ENCODE peak calls at places on chromosomes 13 and 19, in eight cellular contexts. One of them, this sample, is unnamed.

GRCh38 chr13:51380269-51380668 is 40.8 kb downstream of the SERPINE3 start:
- DNase-seq in CD8-positive, alpha-beta memory T cell: no peak
- DNase-seq in heart left ventricle: no peak
- DNase-seq in frontal cortex: no peak
- DNase-seq in Right ventricle myocardium superior: no peak
- DNase-seq in NCI-H526: no peak
- DNase-seq in brain microvascular endothelial cell: peak
- DNase-seq in PC-9: no peak
- DNase-seq in this sample: no peak

GRCh38 chr13:111217661-111218060 is 102.6 kb downstream of the ARHGEF7 start:
- DNase-seq in Right ventricle myocardium superior: no peak
- DNase-seq in heart left ventricle: no peak
- DNase-seq in CD8-positive, alpha-beta memory T cell: no peak
- DNase-seq in brain microvascular endothelial cell: no peak
- DNase-seq in frontal cortex: no peak
- DNase-seq in PC-9: no peak
- DNase-seq in NCI-H526: no peak
- DNase-seq in this sample: no peak

GRCh38 chr19:11025997-11026396 is 63.3 kb upstream of the LDLR start:
- DNase-seq in NCI-H526: no peak
- DNase-seq in PC-9: no peak
- DNase-seq in CD8-positive, alpha-beta memory T cell: no peak
- DNase-seq in brain microvascular endothelial cell: no peak
- DNase-seq in heart left ventricle: no peak
- DNase-seq in Right ventricle myocardium superior: no peak
- DNase-seq in frontal cortex: no peak
- DNase-seq in this sample: no peak

GRCh38 chr13:109729031-109729870 is 57.1 kb downstream of the IRS2 start:
- DNase-seq in frontal cortex: no peak
- DNase-seq in CD8-positive, alpha-beta memory T cell: no peak
- DNase-seq in NCI-H526: peak
- DNase-seq in Right ventricle myocardium superior: no peak
- DNase-seq in heart left ventricle: no peak
- DNase-seq in brain microvascular endothelial cell: no peak
- DNase-seq in PC-9: no peak
- DNase-seq in this sample: no peak

GRCh38 chr19:49773663-49774305 is 7.0 kb downstream of the AP2A1 start:
- DNase-seq in brain microvascular endothelial cell: no peak
- DNase-seq in NCI-H526: no peak
- DNase-seq in frontal cortex: no peak
- DNase-seq in Right ventricle myocardium superior: no peak
- DNase-seq in heart left ventricle: no peak
- DNase-seq in CD8-positive, alpha-beta memory T cell: no peak
- DNase-seq in PC-9: no peak
- DNase-seq in this sample: no peak

GRCh38 chr19:1967087-1967608 is 26.2 kb downstream of the CSNK1G2 start:
- DNase-seq in heart left ventricle: no peak
- DNase-seq in frontal cortex: no peak
- DNase-seq in Right ventricle myocardium superior: no peak
- DNase-seq in CD8-positive, alpha-beta memory T cell: peak
- DNase-seq in NCI-H526: no peak
- DNase-seq in brain microvascular endothelial cell: no peak
- DNase-seq in PC-9: no peak
- DNase-seq in this sample: no peak

GRCh38 chr13:113458218-113459065 is 5.2 kb upstream of the ADPRHL1 start:
- DNase-seq in CD8-positive, alpha-beta memory T cell: no peak
- DNase-seq in brain microvascular endothelial cell: peak
- DNase-seq in NCI-H526: peak
- DNase-seq in PC-9: no peak
- DNase-seq in heart left ventricle: peak
- DNase-seq in Right ventricle myocardium superior: no peak
- DNase-seq in frontal cortex: no peak
- DNase-seq in this sample: no peak

GRCh38 chr13:52319876-52320275 is 86.1 kb downstream of the THSD1 start:
- DNase-seq in PC-9: no peak
- DNase-seq in NCI-H526: no peak
- DNase-seq in heart left ventricle: no peak
- DNase-seq in brain microvascular endothelial cell: no peak
- DNase-seq in frontal cortex: no peak
- DNase-seq in CD8-positive, alpha-beta memory T cell: no peak
- DNase-seq in Right ventricle myocardium superior: no peak
- DNase-seq in this sample: no peak

GRCh38 chr19:461664-462551 is 1.1 kb upstream of the SHC2 start:
- DNase-seq in CD8-positive, alpha-beta memory T cell: no peak
- DNase-seq in frontal cortex: peak
- DNase-seq in Right ventricle myocardium superior: no peak
- DNase-seq in heart left ventricle: peak
- DNase-seq in PC-9: no peak
- DNase-seq in NCI-H526: peak
- DNase-seq in brain microvascular endothelial cell: no peak
- DNase-seq in this sample: peak

GRCh38 chr19:37964109-37964508 is 57.1 kb downstream of the SIPA1L3 start:
- DNase-seq in Right ventricle myocardium superior: no peak
- DNase-seq in heart left ventricle: no peak
- DNase-seq in NCI-H526: no peak
- DNase-seq in frontal cortex: no peak
- DNase-seq in CD8-positive, alpha-beta memory T cell: no peak
- DNase-seq in PC-9: no peak
- DNase-seq in brain microvascular endothelial cell: peak
- DNase-seq in this sample: no peak

GRCh38 chr19:3287814-3288213 is 63.4 kb downstream of the CELF5 start:
- DNase-seq in PC-9: no peak
- DNase-seq in NCI-H526: no peak
- DNase-seq in brain microvascular endothelial cell: no peak
- DNase-seq in Right ventricle myocardium superior: no peak
- DNase-seq in heart left ventricle: no peak
- DNase-seq in CD8-positive, alpha-beta memory T cell: no peak
- DNase-seq in frontal cortex: no peak
- DNase-seq in this sample: no peak

GRCh38 chr13:79686441-79686840 is 205.5 kb downstream of the NDFIP2 start:
- DNase-seq in NCI-H526: no peak
- DNase-seq in frontal cortex: no peak
- DNase-seq in heart left ventricle: no peak
- DNase-seq in CD8-positive, alpha-beta memory T cell: no peak
- DNase-seq in PC-9: no peak
- DNase-seq in Right ventricle myocardium superior: no peak
- DNase-seq in brain microvascular endothelial cell: no peak
- DNase-seq in this sample: no peak

GRCh38 chr13:75485286-75486062 is 3.5 kb upstream of the TBC1D4 start:
- DNase-seq in brain microvascular endothelial cell: no peak
- DNase-seq in PC-9: peak
- DNase-seq in NCI-H526: no peak
- DNase-seq in frontal cortex: no peak
- DNase-seq in heart left ventricle: no peak
- DNase-seq in Right ventricle myocardium superior: no peak
- DNase-seq in CD8-positive, alpha-beta memory T cell: no peak
- DNase-seq in this sample: no peak

GRCh38 chr13:24083722-24084421 is 76.6 kb upstream of the SPATA13 start:
- DNase-seq in NCI-H526: peak
- DNase-seq in PC-9: no peak
- DNase-seq in frontal cortex: no peak
- DNase-seq in brain microvascular endothelial cell: no peak
- DNase-seq in heart left ventricle: no peak
- DNase-seq in CD8-positive, alpha-beta memory T cell: no peak
- DNase-seq in Right ventricle myocardium superior: no peak
- DNase-seq in this sample: no peak

GRCh38 chr13:29693297-29693945 is 97.9 kb upstream of the SLC7A1 start:
- DNase-seq in Right ventricle myocardium superior: no peak
- DNase-seq in PC-9: peak
- DNase-seq in frontal cortex: no peak
- DNase-seq in brain microvascular endothelial cell: no peak
- DNase-seq in CD8-positive, alpha-beta memory T cell: no peak
- DNase-seq in heart left ventricle: no peak
- DNase-seq in NCI-H526: no peak
- DNase-seq in this sample: no peak

GRCh38 chr19:48490980-48491792 is 20.4 kb downstream of the LMTK3 start:
- DNase-seq in CD8-positive, alpha-beta memory T cell: peak
- DNase-seq in Right ventricle myocardium superior: peak
- DNase-seq in brain microvascular endothelial cell: no peak
- DNase-seq in heart left ventricle: peak
- DNase-seq in NCI-H526: peak
- DNase-seq in frontal cortex: no peak
- DNase-seq in PC-9: no peak
- DNase-seq in this sample: no peak

GRCh38 chr19:47065242-47065641 is 16.8 kb upstream of the TMEM160 start:
- DNase-seq in PC-9: no peak
- DNase-seq in brain microvascular endothelial cell: no peak
- DNase-seq in frontal cortex: no peak
- DNase-seq in heart left ventricle: no peak
- DNase-seq in Right ventricle myocardium superior: no peak
- DNase-seq in CD8-positive, alpha-beta memory T cell: no peak
- DNase-seq in NCI-H526: no peak
- DNase-seq in this sample: no peak

GRCh38 chr13:36131215-36131930 is at the start of gene DCLK1:
- DNase-seq in frontal cortex: peak
- DNase-seq in PC-9: peak
- DNase-seq in brain microvascular endothelial cell: peak
- DNase-seq in heart left ventricle: peak
- DNase-seq in Right ventricle myocardium superior: peak
- DNase-seq in NCI-H526: peak
- DNase-seq in CD8-positive, alpha-beta memory T cell: no peak
- DNase-seq in this sample: no peak

GRCh38 chr13:110520431-110521295 is 40.9 kb downstream of the RAB20 start:
- DNase-seq in heart left ventricle: peak
- DNase-seq in Right ventricle myocardium superior: peak
- DNase-seq in frontal cortex: peak
- DNase-seq in brain microvascular endothelial cell: peak
- DNase-seq in PC-9: no peak
- DNase-seq in NCI-H526: no peak
- DNase-seq in CD8-positive, alpha-beta memory T cell: no peak
- DNase-seq in this sample: no peak

GRCh38 chr19:35462476-35462953 is 14.5 kb downstream of the FFAR2 start:
- DNase-seq in Right ventricle myocardium superior: no peak
- DNase-seq in CD8-positive, alpha-beta memory T cell: peak
- DNase-seq in heart left ventricle: no peak
- DNase-seq in NCI-H526: no peak
- DNase-seq in frontal cortex: no peak
- DNase-seq in PC-9: no peak
- DNase-seq in brain microvascular endothelial cell: no peak
- DNase-seq in this sample: no peak

GRCh38 chr13:94661396-94661795 is 50.9 kb downstream of the SOX21 start:
- DNase-seq in frontal cortex: no peak
- DNase-seq in brain microvascular endothelial cell: no peak
- DNase-seq in CD8-positive, alpha-beta memory T cell: no peak
- DNase-seq in NCI-H526: no peak
- DNase-seq in Right ventricle myocardium superior: no peak
- DNase-seq in heart left ventricle: no peak
- DNase-seq in PC-9: no peak
- DNase-seq in this sample: no peak

GRCh38 chr13:94620286-94620896 is 18.7 kb downstream of the GPR180 start:
- DNase-seq in PC-9: peak
- DNase-seq in frontal cortex: no peak
- DNase-seq in NCI-H526: peak
- DNase-seq in brain microvascular endothelial cell: peak
- DNase-seq in CD8-positive, alpha-beta memory T cell: no peak
- DNase-seq in Right ventricle myocardium superior: no peak
- DNase-seq in heart left ventricle: no peak
- DNase-seq in this sample: peak

GRCh38 chr19:16285769-16286564 is 38.7 kb upstream of the KLF2 start:
- DNase-seq in NCI-H526: peak
- DNase-seq in CD8-positive, alpha-beta memory T cell: no peak
- DNase-seq in brain microvascular endothelial cell: no peak
- DNase-seq in PC-9: no peak
- DNase-seq in Right ventricle myocardium superior: no peak
- DNase-seq in heart left ventricle: no peak
- DNase-seq in frontal cortex: no peak
- DNase-seq in this sample: no peak

GRCh38 chr13:77988355-77988754 is 69.7 kb upstream of the EDNRB start:
- DNase-seq in CD8-positive, alpha-beta memory T cell: no peak
- DNase-seq in brain microvascular endothelial cell: no peak
- DNase-seq in heart left ventricle: no peak
- DNase-seq in Right ventricle myocardium superior: no peak
- DNase-seq in frontal cortex: no peak
- DNase-seq in PC-9: no peak
- DNase-seq in NCI-H526: no peak
- DNase-seq in this sample: no peak

GRCh38 chr19:12774588-12775555 is at the start of gene HOOK2:
- DNase-seq in Right ventricle myocardium superior: no peak
- DNase-seq in brain microvascular endothelial cell: no peak
- DNase-seq in frontal cortex: no peak
- DNase-seq in CD8-positive, alpha-beta memory T cell: peak
- DNase-seq in PC-9: peak
- DNase-seq in heart left ventricle: no peak
- DNase-seq in NCI-H526: peak
- DNase-seq in this sample: peak

GRCh38 chr13:87089391-87089790 is 581.8 kb upstream of the SLITRK5 start:
- DNase-seq in NCI-H526: no peak
- DNase-seq in PC-9: no peak
- DNase-seq in heart left ventricle: no peak
- DNase-seq in brain microvascular endothelial cell: peak
- DNase-seq in frontal cortex: no peak
- DNase-seq in CD8-positive, alpha-beta memory T cell: no peak
- DNase-seq in Right ventricle myocardium superior: no peak
- DNase-seq in this sample: no peak

GRCh38 chr13:97257800-97258799 is 36.0 kb downstream of the MBNL2 start:
- DNase-seq in NCI-H526: no peak
- DNase-seq in PC-9: peak
- DNase-seq in Right ventricle myocardium superior: peak
- DNase-seq in CD8-positive, alpha-beta memory T cell: no peak
- DNase-seq in frontal cortex: no peak
- DNase-seq in heart left ventricle: peak
- DNase-seq in brain microvascular endothelial cell: peak
- DNase-seq in this sample: peak

GRCh38 chr13:97226788-97227627 is 4.9 kb downstream of the MBNL2 start:
- DNase-seq in brain microvascular endothelial cell: no peak
- DNase-seq in Right ventricle myocardium superior: no peak
- DNase-seq in NCI-H526: peak
- DNase-seq in CD8-positive, alpha-beta memory T cell: peak
- DNase-seq in PC-9: no peak
- DNase-seq in frontal cortex: no peak
- DNase-seq in heart left ventricle: no peak
- DNase-seq in this sample: no peak

GRCh38 chr13:109209526-109209925 is 576.9 kb downstream of the IRS2 start:
- DNase-seq in CD8-positive, alpha-beta memory T cell: no peak
- DNase-seq in PC-9: no peak
- DNase-seq in heart left ventricle: no peak
- DNase-seq in brain microvascular endothelial cell: no peak
- DNase-seq in frontal cortex: no peak
- DNase-seq in NCI-H526: no peak
- DNase-seq in Right ventricle myocardium superior: no peak
- DNase-seq in this sample: no peak

GRCh38 chr19:55075366-55075998 is at the start of gene EPS8L1:
- DNase-seq in Right ventricle myocardium superior: no peak
- DNase-seq in PC-9: peak
- DNase-seq in heart left ventricle: no peak
- DNase-seq in brain microvascular endothelial cell: no peak
- DNase-seq in frontal cortex: no peak
- DNase-seq in CD8-positive, alpha-beta memory T cell: no peak
- DNase-seq in NCI-H526: peak
- DNase-seq in this sample: peak

GRCh38 chr13:73136776-73137175 is 78.0 kb downstream of the KLF5 start:
- DNase-seq in PC-9: no peak
- DNase-seq in frontal cortex: no peak
- DNase-seq in Right ventricle myocardium superior: no peak
- DNase-seq in CD8-positive, alpha-beta memory T cell: no peak
- DNase-seq in brain microvascular endothelial cell: no peak
- DNase-seq in NCI-H526: peak
- DNase-seq in heart left ventricle: no peak
- DNase-seq in this sample: no peak

GRCh38 chr13:60326273-60326672 is 70.7 kb upstream of the TDRD3 start:
- DNase-seq in NCI-H526: peak
- DNase-seq in CD8-positive, alpha-beta memory T cell: no peak
- DNase-seq in PC-9: no peak
- DNase-seq in brain microvascular endothelial cell: no peak
- DNase-seq in heart left ventricle: no peak
- DNase-seq in frontal cortex: no peak
- DNase-seq in Right ventricle myocardium superior: no peak
- DNase-seq in this sample: no peak

GRCh38 chr19:17511724-17512573 is 500 bp downstream of the PGLS start:
- DNase-seq in Right ventricle myocardium superior: peak
- DNase-seq in PC-9: peak
- DNase-seq in heart left ventricle: peak
- DNase-seq in CD8-positive, alpha-beta memory T cell: peak
- DNase-seq in brain microvascular endothelial cell: peak
- DNase-seq in NCI-H526: peak
- DNase-seq in frontal cortex: peak
- DNase-seq in this sample: peak

GRCh38 chr19:32570081-32570785 is 10.8 kb upstream of the PDCD5 start:
- DNase-seq in heart left ventricle: peak
- DNase-seq in Right ventricle myocardium superior: no peak
- DNase-seq in brain microvascular endothelial cell: peak
- DNase-seq in frontal cortex: peak
- DNase-seq in NCI-H526: peak
- DNase-seq in CD8-positive, alpha-beta memory T cell: peak
- DNase-seq in PC-9: peak
- DNase-seq in this sample: peak